ENCODE peak calls at places on chromosomes 4 and X, in six cellular contexts. One of them, this sample, is unnamed.

GRCh38 chr4:6888506-6889071 is 21.0 kb upstream of the TBC1D14 start:
- DNase-seq in A673: no peak
- DNase-seq in AG04449: no peak
- DNase-seq in iPS-NIHi11: no peak
- DNase-seq in fibroblast of mammary gland: no peak
- DNase-seq in hypothalamus: no peak
- DNase-seq in this sample: no peak

GRCh38 chr4:74598611-74599325 is 153.8 kb downstream of the AREG start:
- DNase-seq in A673: no peak
- DNase-seq in AG04449: no peak
- DNase-seq in iPS-NIHi11: no peak
- DNase-seq in fibroblast of mammary gland: no peak
- DNase-seq in hypothalamus: no peak
- DNase-seq in this sample: no peak

GRCh38 chrX:23134171-23134570 is 134.4 kb downstream of the DDX53 start:
- DNase-seq in A673: no peak
- DNase-seq in AG04449: no peak
- DNase-seq in iPS-NIHi11: no peak
- DNase-seq in fibroblast of mammary gland: no peak
- DNase-seq in hypothalamus: peak
- DNase-seq in this sample: no peak

GRCh38 chrX:131277543-131278115 is 11.5 kb downstream of the IGSF1 start:
- DNase-seq in A673: no peak
- DNase-seq in AG04449: no peak
- DNase-seq in iPS-NIHi11: no peak
- DNase-seq in fibroblast of mammary gland: no peak
- DNase-seq in hypothalamus: no peak
- DNase-seq in this sample: no peak

GRCh38 chrX:71671043-71671829 is 3.9 kb downstream of the LOC101059915 start:
- DNase-seq in A673: no peak
- DNase-seq in AG04449: no peak
- DNase-seq in iPS-NIHi11: no peak
- DNase-seq in fibroblast of mammary gland: no peak
- DNase-seq in hypothalamus: no peak
- DNase-seq in this sample: no peak

GRCh38 chr4:77449162-77449561 is 156.5 kb upstream of the CXCL13 start:
- DNase-seq in A673: no peak
- DNase-seq in AG04449: no peak
- DNase-seq in iPS-NIHi11: no peak
- DNase-seq in fibroblast of mammary gland: peak
- DNase-seq in hypothalamus: no peak
- DNase-seq in this sample: no peak

GRCh38 chrX:22616867-22617266 is 344.2 kb downstream of the CBLL2 start:
- DNase-seq in A673: no peak
- DNase-seq in AG04449: no peak
- DNase-seq in iPS-NIHi11: no peak
- DNase-seq in fibroblast of mammary gland: no peak
- DNase-seq in hypothalamus: no peak
- DNase-seq in this sample: peak

GRCh38 chr4:10346023-10346422 is 111.2 kb downstream of the ZNF518B start:
- DNase-seq in A673: no peak
- DNase-seq in AG04449: no peak
- DNase-seq in iPS-NIHi11: peak
- DNase-seq in fibroblast of mammary gland: no peak
- DNase-seq in hypothalamus: no peak
- DNase-seq in this sample: peak

GRCh38 chr4:70269674-70270073 is 27.3 kb downstream of the CSN3 start:
- DNase-seq in A673: peak
- DNase-seq in AG04449: no peak
- DNase-seq in iPS-NIHi11: no peak
- DNase-seq in fibroblast of mammary gland: peak
- DNase-seq in hypothalamus: no peak
- DNase-seq in this sample: peak

GRCh38 chr4:98517444-98518021 is 140.9 kb downstream of the TSPAN5 start:
- DNase-seq in A673: no peak
- DNase-seq in AG04449: no peak
- DNase-seq in iPS-NIHi11: no peak
- DNase-seq in fibroblast of mammary gland: peak
- DNase-seq in hypothalamus: no peak
- DNase-seq in this sample: no peak

GRCh38 chrX:71058116-71058515 is 10.0 kb downstream of the SNX12 start:
- DNase-seq in A673: no peak
- DNase-seq in AG04449: no peak
- DNase-seq in iPS-NIHi11: no peak
- DNase-seq in fibroblast of mammary gland: no peak
- DNase-seq in hypothalamus: no peak
- DNase-seq in this sample: no peak

GRCh38 chrX:132664273-132664672 is 175.4 kb upstream of the MBNL3 start:
- DNase-seq in A673: no peak
- DNase-seq in AG04449: no peak
- DNase-seq in iPS-NIHi11: no peak
- DNase-seq in fibroblast of mammary gland: no peak
- DNase-seq in hypothalamus: no peak
- DNase-seq in this sample: peak

GRCh38 chr4:73420615-73421014 is 15.4 kb upstream of the AFP start:
- DNase-seq in A673: no peak
- DNase-seq in AG04449: no peak
- DNase-seq in iPS-NIHi11: no peak
- DNase-seq in fibroblast of mammary gland: no peak
- DNase-seq in hypothalamus: no peak
- DNase-seq in this sample: no peak

GRCh38 chr4:4488405-4489404 is 53.1 kb downstream of the STX18 start:
- DNase-seq in A673: peak
- DNase-seq in AG04449: peak
- DNase-seq in iPS-NIHi11: peak
- DNase-seq in fibroblast of mammary gland: peak
- DNase-seq in hypothalamus: peak
- DNase-seq in this sample: peak

GRCh38 chr4:185305979-185306442 is 89.7 kb downstream of the LRP2BP start:
- DNase-seq in A673: no peak
- DNase-seq in AG04449: peak
- DNase-seq in iPS-NIHi11: peak
- DNase-seq in fibroblast of mammary gland: peak
- DNase-seq in hypothalamus: peak
- DNase-seq in this sample: no peak

GRCh38 chrX:154855256-154855655 is 20.8 kb upstream of the SMIM9 start:
- DNase-seq in A673: no peak
- DNase-seq in AG04449: no peak
- DNase-seq in iPS-NIHi11: no peak
- DNase-seq in fibroblast of mammary gland: no peak
- DNase-seq in hypothalamus: no peak
- DNase-seq in this sample: no peak

GRCh38 chrX:110407910-110408545 is 49.4 kb downstream of the RTL9 start:
- DNase-seq in A673: peak
- DNase-seq in AG04449: no peak
- DNase-seq in iPS-NIHi11: peak
- DNase-seq in fibroblast of mammary gland: peak
- DNase-seq in hypothalamus: peak
- DNase-seq in this sample: peak

This sample was measured in DMS53.